ENCODE peak calls at places on chromosome 17, in six cellular contexts. One of them, this sample, is unnamed.

GRCh38 chr17:66636111-66636510 is 198.8 kb upstream of the CACNG5 start:
- DNase-seq in stimulated activated CD8-positive, alpha-beta memory T cell treated with anti-CD3 and anti-CD28 coated beads, Interleukin-4, amount 100 ng/mL, for 1 hour: no peak
- DNase-seq in progenitor cell of endocrine pancreas: no peak
- DNase-seq in activated T-cell treated with anti-CD3 and anti-CD28 coated beads for 1 hour: no peak
- DNase-seq in neural crest cell: no peak
- DNase-seq in fibroblast of pulmonary artery: peak; percentile 42
- DNase-seq in this sample: no peak

GRCh38 chr17:4870850-4871249 is 28.5 kb upstream of the C17orf107 start:
- DNase-seq in neural crest cell: no peak
- DNase-seq in activated T-cell treated with anti-CD3 and anti-CD28 coated beads for 1 hour: no peak
- DNase-seq in stimulated activated CD8-positive, alpha-beta memory T cell treated with anti-CD3 and anti-CD28 coated beads, Interleukin-4, amount 100 ng/mL, for 1 hour: no peak
- DNase-seq in fibroblast of pulmonary artery: no peak
- DNase-seq in progenitor cell of endocrine pancreas: no peak
- DNase-seq in this sample: no peak

GRCh38 chr17:40209404-40210093 is 9.6 kb upstream of the WIPF2 start:
- DNase-seq in fibroblast of pulmonary artery: no peak
- DNase-seq in activated T-cell treated with anti-CD3 and anti-CD28 coated beads for 1 hour: no peak
- DNase-seq in neural crest cell: no peak
- DNase-seq in progenitor cell of endocrine pancreas: no peak
- DNase-seq in stimulated activated CD8-positive, alpha-beta memory T cell treated with anti-CD3 and anti-CD28 coated beads, Interleukin-4, amount 100 ng/mL, for 1 hour: no peak
- DNase-seq in this sample: no peak

GRCh38 chr17:17855976-17856375 is 19.2 kb upstream of the SREBF1 start:
- DNase-seq in neural crest cell: no peak
- DNase-seq in stimulated activated CD8-positive, alpha-beta memory T cell treated with anti-CD3 and anti-CD28 coated beads, Interleukin-4, amount 100 ng/mL, for 1 hour: no peak
- DNase-seq in fibroblast of pulmonary artery: no peak
- DNase-seq in progenitor cell of endocrine pancreas: no peak
- DNase-seq in activated T-cell treated with anti-CD3 and anti-CD28 coated beads for 1 hour: no peak
- DNase-seq in this sample: no peak

GRCh38 chr17:883586-883962 is 96.0 kb downstream of the NXN start:
- DNase-seq in neural crest cell: no peak
- DNase-seq in stimulated activated CD8-positive, alpha-beta memory T cell treated with anti-CD3 and anti-CD28 coated beads, Interleukin-4, amount 100 ng/mL, for 1 hour: no peak
- DNase-seq in progenitor cell of endocrine pancreas: no peak
- DNase-seq in fibroblast of pulmonary artery: no peak
- DNase-seq in activated T-cell treated with anti-CD3 and anti-CD28 coated beads for 1 hour: no peak
- DNase-seq in this sample: no peak

GRCh38 chr17:32879143-32879542 is 2.2 kb upstream of the MYO1D start:
- DNase-seq in fibroblast of pulmonary artery: no peak
- DNase-seq in activated T-cell treated with anti-CD3 and anti-CD28 coated beads for 1 hour: no peak
- DNase-seq in stimulated activated CD8-positive, alpha-beta memory T cell treated with anti-CD3 and anti-CD28 coated beads, Interleukin-4, amount 100 ng/mL, for 1 hour: no peak
- DNase-seq in neural crest cell: no peak
- DNase-seq in progenitor cell of endocrine pancreas: no peak
- DNase-seq in this sample: no peak

GRCh38 chr17:34241062-34241461 is 14.0 kb upstream of the CCL2 start:
- DNase-seq in progenitor cell of endocrine pancreas: no peak
- DNase-seq in stimulated activated CD8-positive, alpha-beta memory T cell treated with anti-CD3 and anti-CD28 coated beads, Interleukin-4, amount 100 ng/mL, for 1 hour: no peak
- DNase-seq in neural crest cell: no peak
- DNase-seq in activated T-cell treated with anti-CD3 and anti-CD28 coated beads for 1 hour: no peak
- DNase-seq in fibroblast of pulmonary artery: peak; percentile 55
- DNase-seq in this sample: no peak

GRCh38 chr17:53630115-53630514 is 192.6 kb upstream of the KIF2B start:
- DNase-seq in stimulated activated CD8-positive, alpha-beta memory T cell treated with anti-CD3 and anti-CD28 coated beads, Interleukin-4, amount 100 ng/mL, for 1 hour: no peak
- DNase-seq in fibroblast of pulmonary artery: no peak
- DNase-seq in neural crest cell: no peak
- DNase-seq in progenitor cell of endocrine pancreas: no peak
- DNase-seq in activated T-cell treated with anti-CD3 and anti-CD28 coated beads for 1 hour: no peak
- DNase-seq in this sample: no peak

GRCh38 chr17:74442670-74443515 is 11.0 kb downstream of the GPRC5C start:
- DNase-seq in neural crest cell: no peak
- DNase-seq in fibroblast of pulmonary artery: peak; percentile 63
- DNase-seq in stimulated activated CD8-positive, alpha-beta memory T cell treated with anti-CD3 and anti-CD28 coated beads, Interleukin-4, amount 100 ng/mL, for 1 hour: no peak
- DNase-seq in progenitor cell of endocrine pancreas: peak; percentile 65
- DNase-seq in activated T-cell treated with anti-CD3 and anti-CD28 coated beads for 1 hour: no peak
- DNase-seq in this sample: peak; percentile 36

GRCh38 chr17:78723001-78723796 is 58.9 kb downstream of the CYTH1 start:
- DNase-seq in activated T-cell treated with anti-CD3 and anti-CD28 coated beads for 1 hour: no peak
- DNase-seq in fibroblast of pulmonary artery: no peak
- DNase-seq in progenitor cell of endocrine pancreas: no peak
- DNase-seq in stimulated activated CD8-positive, alpha-beta memory T cell treated with anti-CD3 and anti-CD28 coated beads, Interleukin-4, amount 100 ng/mL, for 1 hour: no peak
- DNase-seq in neural crest cell: peak; percentile 62
- DNase-seq in this sample: no peak

GRCh38 chr17:1995321-1996242 is 29.6 kb downstream of the RTN4RL1 start:
- DNase-seq in activated T-cell treated with anti-CD3 and anti-CD28 coated beads for 1 hour: no peak
- DNase-seq in progenitor cell of endocrine pancreas: no peak
- DNase-seq in neural crest cell: no peak
- DNase-seq in fibroblast of pulmonary artery: no peak
- DNase-seq in stimulated activated CD8-positive, alpha-beta memory T cell treated with anti-CD3 and anti-CD28 coated beads, Interleukin-4, amount 100 ng/mL, for 1 hour: no peak
- DNase-seq in this sample: no peak

GRCh38 chr17:18040287-18040858 is 1.2 kb downstream of the GID4 start:
- DNase-seq in stimulated activated CD8-positive, alpha-beta memory T cell treated with anti-CD3 and anti-CD28 coated beads, Interleukin-4, amount 100 ng/mL, for 1 hour: no peak
- DNase-seq in activated T-cell treated with anti-CD3 and anti-CD28 coated beads for 1 hour: no peak
- DNase-seq in progenitor cell of endocrine pancreas: no peak
- DNase-seq in neural crest cell: no peak
- DNase-seq in fibroblast of pulmonary artery: no peak
- DNase-seq in this sample: no peak

GRCh38 chr17:38578229-38578628 is 27.5 kb downstream of the SRCIN1 start:
- DNase-seq in activated T-cell treated with anti-CD3 and anti-CD28 coated beads for 1 hour: no peak
- DNase-seq in stimulated activated CD8-positive, alpha-beta memory T cell treated with anti-CD3 and anti-CD28 coated beads, Interleukin-4, amount 100 ng/mL, for 1 hour: no peak
- DNase-seq in progenitor cell of endocrine pancreas: no peak
- DNase-seq in neural crest cell: no peak
- DNase-seq in fibroblast of pulmonary artery: no peak
- DNase-seq in this sample: no peak

GRCh38 chr17:7438050-7438614 is 1.2 kb upstream of the FGF11 start:
- DNase-seq in activated T-cell treated with anti-CD3 and anti-CD28 coated beads for 1 hour: peak; percentile 49
- DNase-seq in stimulated activated CD8-positive, alpha-beta memory T cell treated with anti-CD3 and anti-CD28 coated beads, Interleukin-4, amount 100 ng/mL, for 1 hour: peak; percentile 21
- DNase-seq in fibroblast of pulmonary artery: no peak
- DNase-seq in neural crest cell: no peak
- DNase-seq in progenitor cell of endocrine pancreas: no peak
- DNase-seq in this sample: peak; percentile 57

GRCh38 chr17:68175416-68175815 is 72.4 kb upstream of the AMZ2 start:
- DNase-seq in neural crest cell: no peak
- DNase-seq in activated T-cell treated with anti-CD3 and anti-CD28 coated beads for 1 hour: no peak
- DNase-seq in stimulated activated CD8-positive, alpha-beta memory T cell treated with anti-CD3 and anti-CD28 coated beads, Interleukin-4, amount 100 ng/mL, for 1 hour: no peak
- DNase-seq in fibroblast of pulmonary artery: no peak
- DNase-seq in progenitor cell of endocrine pancreas: no peak
- DNase-seq in this sample: no peak

GRCh38 chr17:2551493-2551892 is 39.8 kb upstream of the METTL16 start:
- DNase-seq in fibroblast of pulmonary artery: no peak
- DNase-seq in neural crest cell: no peak
- DNase-seq in progenitor cell of endocrine pancreas: no peak
- DNase-seq in stimulated activated CD8-positive, alpha-beta memory T cell treated with anti-CD3 and anti-CD28 coated beads, Interleukin-4, amount 100 ng/mL, for 1 hour: no peak
- DNase-seq in activated T-cell treated with anti-CD3 and anti-CD28 coated beads for 1 hour: no peak
- DNase-seq in this sample: no peak

GRCh38 chr17:73546770-73547345 is 97.4 kb downstream of the SDK2 start:
- DNase-seq in stimulated activated CD8-positive, alpha-beta memory T cell treated with anti-CD3 and anti-CD28 coated beads, Interleukin-4, amount 100 ng/mL, for 1 hour: no peak
- DNase-seq in activated T-cell treated with anti-CD3 and anti-CD28 coated beads for 1 hour: peak; percentile 6
- DNase-seq in fibroblast of pulmonary artery: no peak
- DNase-seq in neural crest cell: no peak
- DNase-seq in progenitor cell of endocrine pancreas: no peak
- DNase-seq in this sample: peak; percentile 60

GRCh38 chr17:81254955-81255717 is 16.0 kb downstream of the NDUFAF8 start:
- DNase-seq in stimulated activated CD8-positive, alpha-beta memory T cell treated with anti-CD3 and anti-CD28 coated beads, Interleukin-4, amount 100 ng/mL, for 1 hour: no peak
- DNase-seq in activated T-cell treated with anti-CD3 and anti-CD28 coated beads for 1 hour: no peak
- DNase-seq in fibroblast of pulmonary artery: peak; percentile 79
- DNase-seq in progenitor cell of endocrine pancreas: peak; percentile 53
- DNase-seq in neural crest cell: peak; percentile 63
- DNase-seq in this sample: no peak

GRCh38 chr17:66793810-66794209 is 41.1 kb upstream of the CACNG5 start:
- DNase-seq in activated T-cell treated with anti-CD3 and anti-CD28 coated beads for 1 hour: no peak
- DNase-seq in neural crest cell: no peak
- DNase-seq in fibroblast of pulmonary artery: no peak
- DNase-seq in progenitor cell of endocrine pancreas: no peak
- DNase-seq in stimulated activated CD8-positive, alpha-beta memory T cell treated with anti-CD3 and anti-CD28 coated beads, Interleukin-4, amount 100 ng/mL, for 1 hour: no peak
- DNase-seq in this sample: no peak

GRCh38 chr17:30378191-30378796 is 433 bp upstream of the CPD start:
- DNase-seq in progenitor cell of endocrine pancreas: no peak
- DNase-seq in neural crest cell: peak; percentile 29
- DNase-seq in stimulated activated CD8-positive, alpha-beta memory T cell treated with anti-CD3 and anti-CD28 coated beads, Interleukin-4, amount 100 ng/mL, for 1 hour: peak; percentile 21
- DNase-seq in fibroblast of pulmonary artery: peak; percentile 31
- DNase-seq in activated T-cell treated with anti-CD3 and anti-CD28 coated beads for 1 hour: peak; percentile 35
- DNase-seq in this sample: peak; percentile 64

GRCh38 chr17:65678534-65678933 is 117.1 kb upstream of the AXIN2 start:
- DNase-seq in progenitor cell of endocrine pancreas: no peak
- DNase-seq in neural crest cell: no peak
- DNase-seq in stimulated activated CD8-positive, alpha-beta memory T cell treated with anti-CD3 and anti-CD28 coated beads, Interleukin-4, amount 100 ng/mL, for 1 hour: no peak
- DNase-seq in fibroblast of pulmonary artery: no peak
- DNase-seq in activated T-cell treated with anti-CD3 and anti-CD28 coated beads for 1 hour: no peak
- DNase-seq in this sample: no peak

GRCh38 chr17:237406-237955 is 56.0 kb upstream of the DOC2B start:
- DNase-seq in neural crest cell: no peak
- DNase-seq in stimulated activated CD8-positive, alpha-beta memory T cell treated with anti-CD3 and anti-CD28 coated beads, Interleukin-4, amount 100 ng/mL, for 1 hour: no peak
- DNase-seq in fibroblast of pulmonary artery: no peak
- DNase-seq in activated T-cell treated with anti-CD3 and anti-CD28 coated beads for 1 hour: no peak
- DNase-seq in progenitor cell of endocrine pancreas: no peak
- DNase-seq in this sample: no peak

GRCh38 chr17:42920106-42920900 is 19.7 kb downstream of the G6PC1 start:
- DNase-seq in fibroblast of pulmonary artery: no peak
- DNase-seq in activated T-cell treated with anti-CD3 and anti-CD28 coated beads for 1 hour: no peak
- DNase-seq in neural crest cell: no peak
- DNase-seq in stimulated activated CD8-positive, alpha-beta memory T cell treated with anti-CD3 and anti-CD28 coated beads, Interleukin-4, amount 100 ng/mL, for 1 hour: no peak
- DNase-seq in progenitor cell of endocrine pancreas: no peak
- DNase-seq in this sample: no peak

GRCh38 chr17:64115871-64116534 is 13.9 kb downstream of the ERN1 start:
- DNase-seq in fibroblast of pulmonary artery: peak; percentile 93
- DNase-seq in activated T-cell treated with anti-CD3 and anti-CD28 coated beads for 1 hour: no peak
- DNase-seq in stimulated activated CD8-positive, alpha-beta memory T cell treated with anti-CD3 and anti-CD28 coated beads, Interleukin-4, amount 100 ng/mL, for 1 hour: no peak
- DNase-seq in progenitor cell of endocrine pancreas: no peak
- DNase-seq in neural crest cell: no peak
- DNase-seq in this sample: no peak

GRCh38 chr17:14427914-14428639 is 127.2 kb downstream of the HS3ST3B1 start:
- DNase-seq in neural crest cell: no peak
- DNase-seq in fibroblast of pulmonary artery: no peak
- DNase-seq in activated T-cell treated with anti-CD3 and anti-CD28 coated beads for 1 hour: peak; percentile 17
- DNase-seq in stimulated activated CD8-positive, alpha-beta memory T cell treated with anti-CD3 and anti-CD28 coated beads, Interleukin-4, amount 100 ng/mL, for 1 hour: peak; percentile 23
- DNase-seq in progenitor cell of endocrine pancreas: no peak
- DNase-seq in this sample: peak; percentile 54

GRCh38 chr17:10192963-10193362 is 5.4 kb downstream of the GAS7 start:
- DNase-seq in neural crest cell: no peak
- DNase-seq in activated T-cell treated with anti-CD3 and anti-CD28 coated beads for 1 hour: no peak
- DNase-seq in progenitor cell of endocrine pancreas: no peak
- DNase-seq in stimulated activated CD8-positive, alpha-beta memory T cell treated with anti-CD3 and anti-CD28 coated beads, Interleukin-4, amount 100 ng/mL, for 1 hour: no peak
- DNase-seq in fibroblast of pulmonary artery: peak; percentile 61
- DNase-seq in this sample: no peak

GRCh38 chr17:40453881-40454630 is 10.8 kb downstream of the IGFBP4 start:
- DNase-seq in neural crest cell: no peak
- DNase-seq in fibroblast of pulmonary artery: no peak
- DNase-seq in activated T-cell treated with anti-CD3 and anti-CD28 coated beads for 1 hour: no peak
- DNase-seq in stimulated activated CD8-positive, alpha-beta memory T cell treated with anti-CD3 and anti-CD28 coated beads, Interleukin-4, amount 100 ng/mL, for 1 hour: no peak
- DNase-seq in progenitor cell of endocrine pancreas: no peak
- DNase-seq in this sample: no peak

GRCh38 chr17:57811633-57812280 is 38.1 kb downstream of the MRPS23 start:
- DNase-seq in stimulated activated CD8-positive, alpha-beta memory T cell treated with anti-CD3 and anti-CD28 coated beads, Interleukin-4, amount 100 ng/mL, for 1 hour: no peak
- DNase-seq in fibroblast of pulmonary artery: no peak
- DNase-seq in progenitor cell of endocrine pancreas: no peak
- DNase-seq in neural crest cell: no peak
- DNase-seq in activated T-cell treated with anti-CD3 and anti-CD28 coated beads for 1 hour: no peak
- DNase-seq in this sample: no peak

GRCh38 chr17:5789443-5789842 is 205.1 kb upstream of the NLRP1 start:
- DNase-seq in progenitor cell of endocrine pancreas: no peak
- DNase-seq in activated T-cell treated with anti-CD3 and anti-CD28 coated beads for 1 hour: no peak
- DNase-seq in stimulated activated CD8-positive, alpha-beta memory T cell treated with anti-CD3 and anti-CD28 coated beads, Interleukin-4, amount 100 ng/mL, for 1 hour: no peak
- DNase-seq in fibroblast of pulmonary artery: no peak
- DNase-seq in neural crest cell: peak; percentile 13
- DNase-seq in this sample: no peak

GRCh38 chr17:3777366-3777765 is 23.6 kb downstream of the ITGAE start:
- DNase-seq in fibroblast of pulmonary artery: no peak
- DNase-seq in neural crest cell: no peak
- DNase-seq in activated T-cell treated with anti-CD3 and anti-CD28 coated beads for 1 hour: no peak
- DNase-seq in stimulated activated CD8-positive, alpha-beta memory T cell treated with anti-CD3 and anti-CD28 coated beads, Interleukin-4, amount 100 ng/mL, for 1 hour: no peak
- DNase-seq in progenitor cell of endocrine pancreas: no peak
- DNase-seq in this sample: no peak

GRCh38 chr17:8753976-8754440 is 4.3 kb downstream of the SPDYE4 start:
- DNase-seq in neural crest cell: no peak
- DNase-seq in stimulated activated CD8-positive, alpha-beta memory T cell treated with anti-CD3 and anti-CD28 coated beads, Interleukin-4, amount 100 ng/mL, for 1 hour: no peak
- DNase-seq in fibroblast of pulmonary artery: peak; percentile 28
- DNase-seq in progenitor cell of endocrine pancreas: no peak
- DNase-seq in activated T-cell treated with anti-CD3 and anti-CD28 coated beads for 1 hour: no peak
- DNase-seq in this sample: no peak

GRCh38 chr17:38663125-38663751 is 11.5 kb downstream of the EPOP start:
- DNase-seq in fibroblast of pulmonary artery: peak; percentile 50
- DNase-seq in activated T-cell treated with anti-CD3 and anti-CD28 coated beads for 1 hour: no peak
- DNase-seq in neural crest cell: peak; percentile 79
- DNase-seq in stimulated activated CD8-positive, alpha-beta memory T cell treated with anti-CD3 and anti-CD28 coated beads, Interleukin-4, amount 100 ng/mL, for 1 hour: no peak
- DNase-seq in progenitor cell of endocrine pancreas: peak; percentile 81
- DNase-seq in this sample: no peak

GRCh38 chr17:78392295-78392694 is 13.8 kb downstream of the PGS1 start:
- DNase-seq in fibroblast of pulmonary artery: no peak
- DNase-seq in activated T-cell treated with anti-CD3 and anti-CD28 coated beads for 1 hour: no peak
- DNase-seq in stimulated activated CD8-positive, alpha-beta memory T cell treated with anti-CD3 and anti-CD28 coated beads, Interleukin-4, amount 100 ng/mL, for 1 hour: no peak
- DNase-seq in progenitor cell of endocrine pancreas: no peak
- DNase-seq in neural crest cell: no peak
- DNase-seq in this sample: no peak

GRCh38 chr17:77163001-77163400 is 22.2 kb downstream of the SEC14L1 start:
- DNase-seq in fibroblast of pulmonary artery: peak; percentile 57
- DNase-seq in activated T-cell treated with anti-CD3 and anti-CD28 coated beads for 1 hour: no peak
- DNase-seq in neural crest cell: no peak
- DNase-seq in stimulated activated CD8-positive, alpha-beta memory T cell treated with anti-CD3 and anti-CD28 coated beads, Interleukin-4, amount 100 ng/mL, for 1 hour: no peak
- DNase-seq in progenitor cell of endocrine pancreas: no peak
- DNase-seq in this sample: no peak